ENCODE peak calls at places on chromosomes 12 and 14, in six cellular contexts. One of them, this sample, is unnamed.

GRCh38 chr12:123089631-123090353 is 61.1 kb downstream of the PITPNM2 start:
- DNase-seq in prostate gland: no peak
- DNase-seq in RWPE1: peak; percentile 93
- DNase-seq in endothelial cell: no peak
- DNase-seq in OCI-LY7: no peak
- DNase-seq in osteoblast: peak; percentile 95
- DNase-seq in this sample: no peak

GRCh38 chr12:5258966-5259365 is 172.9 kb upstream of the NTF3 start:
- DNase-seq in RWPE1: no peak
- DNase-seq in osteoblast: no peak
- DNase-seq in endothelial cell: no peak
- DNase-seq in OCI-LY7: no peak
- DNase-seq in prostate gland: no peak
- DNase-seq in this sample: no peak

GRCh38 chr12:63922446-63922845 is 77.9 kb downstream of the SRGAP1 start:
- DNase-seq in prostate gland: no peak
- DNase-seq in endothelial cell: no peak
- DNase-seq in RWPE1: peak; percentile 41
- DNase-seq in osteoblast: no peak
- DNase-seq in OCI-LY7: no peak
- DNase-seq in this sample: no peak

GRCh38 chr12:2301531-2302461 is 249.0 kb downstream of the CACNA1C start:
- DNase-seq in RWPE1: no peak
- DNase-seq in osteoblast: peak; percentile 95
- DNase-seq in OCI-LY7: no peak
- DNase-seq in endothelial cell: no peak
- DNase-seq in prostate gland: no peak
- DNase-seq in this sample: no peak

GRCh38 chr12:95836185-95836609 is 22.6 kb upstream of the SNRPF start:
- DNase-seq in endothelial cell: no peak
- DNase-seq in prostate gland: no peak
- DNase-seq in OCI-LY7: no peak
- DNase-seq in RWPE1: peak; percentile 64
- DNase-seq in osteoblast: no peak
- DNase-seq in this sample: no peak

GRCh38 chr14:100393906-100394732 is 71.0 kb downstream of the SLC25A47 start:
- DNase-seq in OCI-LY7: no peak
- DNase-seq in prostate gland: no peak
- DNase-seq in RWPE1: no peak
- DNase-seq in endothelial cell: no peak
- DNase-seq in osteoblast: no peak
- DNase-seq in this sample: no peak

GRCh38 chr14:35155962-35156361 is 33.6 kb downstream of the PRORP start:
- DNase-seq in OCI-LY7: peak; percentile 33
- DNase-seq in endothelial cell: no peak
- DNase-seq in RWPE1: peak; percentile 5
- DNase-seq in osteoblast: no peak
- DNase-seq in prostate gland: no peak
- DNase-seq in this sample: no peak

GRCh38 chr14:32209471-32209870 is 6.4 kb upstream of the RNU6-8 start:
- DNase-seq in RWPE1: no peak
- DNase-seq in osteoblast: no peak
- DNase-seq in endothelial cell: no peak
- DNase-seq in prostate gland: no peak
- DNase-seq in OCI-LY7: no peak
- DNase-seq in this sample: no peak

GRCh38 chr12:75812341-75813018 is 219.1 kb downstream of the PHLDA1 start:
- DNase-seq in OCI-LY7: no peak
- DNase-seq in osteoblast: peak; percentile 76
- DNase-seq in endothelial cell: no peak
- DNase-seq in prostate gland: no peak
- DNase-seq in RWPE1: no peak
- DNase-seq in this sample: no peak

GRCh38 chr14:26730929-26731618 is 133.2 kb upstream of the NOVA1 start:
- DNase-seq in endothelial cell: peak; percentile 41
- DNase-seq in prostate gland: no peak
- DNase-seq in OCI-LY7: peak; percentile 0
- DNase-seq in osteoblast: peak; percentile 3
- DNase-seq in RWPE1: peak; percentile 3
- DNase-seq in this sample: no peak

GRCh38 chr12:68367903-68368302 is 35.7 kb upstream of the MDM1 start:
- DNase-seq in osteoblast: no peak
- DNase-seq in prostate gland: no peak
- DNase-seq in OCI-LY7: no peak
- DNase-seq in RWPE1: no peak
- DNase-seq in endothelial cell: no peak
- DNase-seq in this sample: no peak

GRCh38 chr14:61570188-61570960 is 124.9 kb upstream of the HIF1A start:
- DNase-seq in osteoblast: peak; percentile 80
- DNase-seq in OCI-LY7: no peak
- DNase-seq in prostate gland: no peak
- DNase-seq in RWPE1: no peak
- DNase-seq in endothelial cell: no peak
- DNase-seq in this sample: no peak

GRCh38 chr12:26135010-26135420 is 10.2 kb upstream of the BHLHE41 start:
- DNase-seq in OCI-LY7: no peak
- DNase-seq in RWPE1: no peak
- DNase-seq in osteoblast: no peak
- DNase-seq in prostate gland: peak; percentile 58
- DNase-seq in endothelial cell: no peak
- DNase-seq in this sample: no peak

GRCh38 chr12:94560416-94561221 is 89.7 kb downstream of the TMCC3 start:
- DNase-seq in osteoblast: peak; percentile 69
- DNase-seq in RWPE1: peak; percentile 94
- DNase-seq in prostate gland: peak; percentile 22
- DNase-seq in OCI-LY7: peak; percentile 62
- DNase-seq in endothelial cell: no peak
- DNase-seq in this sample: peak; percentile 60

GRCh38 chr12:86917121-86917520 is 660.9 kb upstream of the MGAT4C start:
- DNase-seq in endothelial cell: no peak
- DNase-seq in osteoblast: peak; percentile 11
- DNase-seq in OCI-LY7: no peak
- DNase-seq in prostate gland: no peak
- DNase-seq in RWPE1: no peak
- DNase-seq in this sample: no peak

DNA sequence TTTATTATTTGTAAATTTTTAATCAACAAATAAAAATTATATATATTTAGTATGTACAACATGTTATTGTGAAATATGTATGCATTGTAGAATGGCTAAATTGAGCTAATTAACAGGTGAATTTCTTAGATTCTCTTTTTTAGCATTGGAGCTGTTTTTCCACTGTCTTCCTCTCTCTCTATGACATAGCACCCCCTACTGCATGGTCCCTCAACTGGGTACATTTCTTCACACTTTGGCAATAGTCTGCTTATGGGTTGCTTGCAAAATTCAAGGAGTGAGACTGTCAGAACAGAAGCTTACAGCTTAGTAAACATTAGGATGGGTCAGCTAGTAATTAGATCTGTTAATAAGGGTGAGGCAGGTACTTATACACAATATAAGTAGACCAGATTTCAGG is 658.5 kb upstream of the MGAT4C start:
- DNase-seq in prostate gland: no peak
- DNase-seq in OCI-LY7: no peak
- DNase-seq in endothelial cell: peak; percentile 46
- DNase-seq in osteoblast: peak; percentile 35
- DNase-seq in RWPE1: peak; percentile 26
- DNase-seq in this sample: peak; percentile 29
- TF ChIP-seq CTCF in prostate gland: no peak
- TF ChIP-seq CTCF in OCI-LY7: peak; percentile 13
- TF ChIP-seq CTCF in endothelial cell: peak; percentile 32
- TF ChIP-seq CTCF in osteoblast: peak; percentile 50
- TF ChIP-seq CTCF in RWPE1: peak; percentile 36
- TF ChIP-seq CTCF in this sample: peak; percentile 52

GRCh38 chr14:75518625-75519024 is 3.6 kb upstream of the BATF start:
- DNase-seq in RWPE1: no peak
- DNase-seq in OCI-LY7: peak; percentile 54
- DNase-seq in endothelial cell: peak; percentile 57
- DNase-seq in prostate gland: no peak
- DNase-seq in osteoblast: no peak
- DNase-seq in this sample: peak; percentile 32
- TF ChIP-seq CTCF in RWPE1: no peak
- TF ChIP-seq CTCF in OCI-LY7: peak; percentile 77
- TF ChIP-seq CTCF in endothelial cell: peak; percentile 64
- TF ChIP-seq CTCF in prostate gland: peak; percentile 25
- TF ChIP-seq CTCF in osteoblast: peak; percentile 37
- TF ChIP-seq CTCF in this sample: peak; percentile 64

GRCh38 chr12:67222302-67222701 is 46.9 kb upstream of the CAND1 start:
- DNase-seq in osteoblast: no peak
- DNase-seq in prostate gland: no peak
- DNase-seq in endothelial cell: peak; percentile 12
- DNase-seq in OCI-LY7: peak; percentile 8
- DNase-seq in RWPE1: peak; percentile 23
- DNase-seq in this sample: no peak
- TF ChIP-seq CTCF in osteoblast: peak; percentile 32
- TF ChIP-seq CTCF in prostate gland: peak; percentile 4
- TF ChIP-seq CTCF in endothelial cell: peak; percentile 57
- TF ChIP-seq CTCF in OCI-LY7: peak; percentile 52
- TF ChIP-seq CTCF in RWPE1: peak; percentile 35
- TF ChIP-seq CTCF in this sample: no peak

DNA sequence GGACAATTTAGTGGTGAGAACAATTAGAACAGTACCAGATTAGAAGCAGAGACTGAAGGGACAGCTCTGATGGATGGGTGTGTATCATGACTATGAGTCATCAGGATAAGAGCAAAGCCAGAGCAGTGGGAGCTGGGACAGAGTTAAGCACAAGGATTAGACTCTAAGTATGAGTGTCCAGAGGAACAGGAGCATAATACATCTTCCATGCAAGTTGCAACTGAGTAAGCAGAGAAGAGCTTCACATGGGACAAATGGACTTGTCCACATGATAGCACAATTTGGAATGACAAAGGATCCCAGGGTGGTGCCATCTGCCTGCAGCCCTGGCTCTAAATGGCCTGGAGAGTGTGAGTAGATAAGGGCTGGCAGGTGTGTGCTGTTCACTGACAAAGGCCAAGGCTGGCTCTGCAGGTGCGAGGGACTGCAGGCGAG is 226.4 kb upstream of the CAND1 start:
- DNase-seq in endothelial cell: no peak
- DNase-seq in RWPE1: peak; percentile 41
- DNase-seq in osteoblast: no peak
- DNase-seq in prostate gland: no peak
- DNase-seq in OCI-LY7: no peak
- DNase-seq in this sample: no peak
- TF ChIP-seq CTCF in endothelial cell: no peak
- TF ChIP-seq CTCF in RWPE1: no peak
- TF ChIP-seq CTCF in osteoblast: no peak
- TF ChIP-seq CTCF in prostate gland: no peak
- TF ChIP-seq CTCF in OCI-LY7: no peak
- TF ChIP-seq CTCF in this sample: no peak

GRCh38 chr14:65042731-65043372 is 56.2 kb downstream of the FNTB start:
- DNase-seq in prostate gland: no peak
- DNase-seq in endothelial cell: no peak
- DNase-seq in RWPE1: no peak
- DNase-seq in OCI-LY7: no peak
- DNase-seq in osteoblast: no peak
- DNase-seq in this sample: peak; percentile 55

GRCh38 chr14:65043893-65044595 is 57.3 kb downstream of the FNTB start:
- DNase-seq in osteoblast: no peak
- DNase-seq in OCI-LY7: no peak
- DNase-seq in endothelial cell: no peak
- DNase-seq in prostate gland: no peak
- DNase-seq in RWPE1: no peak
- DNase-seq in this sample: no peak

GRCh38 chr14:65040666-65041433 is 54.2 kb downstream of the FNTB start:
- DNase-seq in RWPE1: no peak
- DNase-seq in OCI-LY7: no peak
- DNase-seq in osteoblast: no peak
- DNase-seq in endothelial cell: no peak
- DNase-seq in prostate gland: no peak
- DNase-seq in this sample: no peak

GRCh38 chr14:65038966-65039365 is 52.3 kb downstream of the FNTB start:
- DNase-seq in endothelial cell: no peak
- DNase-seq in OCI-LY7: no peak
- DNase-seq in osteoblast: no peak
- DNase-seq in prostate gland: no peak
- DNase-seq in RWPE1: no peak
- DNase-seq in this sample: no peak

GRCh38 chr14:65041434-65041915 is 54.8 kb downstream of the FNTB start:
- DNase-seq in OCI-LY7: no peak
- DNase-seq in osteoblast: no peak
- DNase-seq in RWPE1: no peak
- DNase-seq in prostate gland: no peak
- DNase-seq in endothelial cell: no peak
- DNase-seq in this sample: no peak
- TF ChIP-seq CTCF in OCI-LY7: no peak
- TF ChIP-seq CTCF in osteoblast: no peak
- TF ChIP-seq CTCF in RWPE1: no peak
- TF ChIP-seq CTCF in prostate gland: no peak
- TF ChIP-seq CTCF in endothelial cell: no peak
- TF ChIP-seq CTCF in this sample: no peak

GRCh38 chr12:6960291-6961277 is 9.4 kb downstream of the PTPN6 start:
- DNase-seq in osteoblast: no peak
- DNase-seq in endothelial cell: no peak
- DNase-seq in RWPE1: no peak
- DNase-seq in prostate gland: no peak
- DNase-seq in OCI-LY7: peak; percentile 68
- DNase-seq in this sample: peak; percentile 65
- TF ChIP-seq CTCF in osteoblast: peak; percentile 22
- TF ChIP-seq CTCF in endothelial cell: no peak
- TF ChIP-seq CTCF in RWPE1: no peak
- TF ChIP-seq CTCF in prostate gland: no peak
- TF ChIP-seq CTCF in OCI-LY7: peak; percentile 37
- TF ChIP-seq CTCF in this sample: peak; percentile 67

This sample was measured in GM13977.